ENCODE peak calls at places on chromosomes 16 and 17, in eight cellular contexts. L is mesenchymal stem cell, X is AG04450, I is ovary, Y is K562, R is brain microvascular endothelial cell, K is endodermal cell, E is tibial nerve. J is an unnamed sample.

GRCh38 chr17:46202482-46202881 is 9.3 kb upstream of the KANSL1 start:
- DNase-seq in X (no peak), K (no peak), L (no peak), Y (no peak), E (no peak), I (no peak), R (no peak), J (no peak)

GRCh38 chr16:75238132-75238852 is 13.1 kb downstream of the BCAR1 start:
- DNase-seq in R (peak), E (peak), K (no peak), Y (no peak), L (peak), I (peak), X (peak), J (no peak)

GRCh38 chr17:81868674-81869220 is 2.4 kb downstream of the ARHGDIA start:
- DNase-seq in X (peak), L (peak), E (no peak), K (peak), R (peak), I (peak), Y (peak), J (peak)

GRCh38 chr17:5373112-5373511 is 46.4 kb downstream of the NUP88 start:
- DNase-seq in X (no peak), E (no peak), Y (no peak), R (no peak), I (no peak), L (no peak), K (no peak), J (no peak)

GRCh38 chr16:57235128-57236092 is 9.6 kb upstream of the ARL2BP start:
- DNase-seq in E (no peak), L (peak), Y (peak), K (no peak), X (peak), R (peak), I (no peak), J (no peak)

GRCh38 chr17:80195671-80196529 is 24.2 kb downstream of the SGSH start:
- DNase-seq in L (peak), I (no peak), R (no peak), Y (peak), X (no peak), K (peak), E (no peak), J (no peak)

GRCh38 chr16:67000384-67001158 is 12.2 kb downstream of the CES4A start:
- DNase-seq in Y (peak), I (peak), E (peak), L (peak), X (no peak), K (peak), R (no peak), J (no peak)

GRCh38 chr17:41793749-41794602 is 7.5 kb upstream of the JUP start:
- DNase-seq in L (peak), I (peak), E (no peak), K (peak), R (no peak), Y (peak), X (no peak), J (no peak)

GRCh38 chr16:83356266-83356665 is 451.5 kb upstream of the HSBP1 start:
- DNase-seq in I (no peak), E (no peak), R (peak), L (peak), K (peak), X (peak), Y (peak), J (peak)

GRCh38 chr16:27598226-27598625 is 48.3 kb downstream of the KATNIP start:
- DNase-seq in L (no peak), X (no peak), R (no peak), E (no peak), K (no peak), Y (no peak), I (no peak), J (no peak)

GRCh38 chr17:73365934-73366623 is 54.3 kb upstream of the CDC42EP4 start:
- DNase-seq in Y (no peak), X (no peak), E (peak), I (peak), R (no peak), K (peak), L (no peak), J (no peak)

GRCh38 chr17:616407-616806 is 98.2 kb downstream of the VPS53 start:
- DNase-seq in K (no peak), I (no peak), R (no peak), E (no peak), L (no peak), Y (no peak), X (no peak), J (peak)

GRCh38 chr16:3058173-3059030 is 7.0 kb upstream of the IL32 start:
- DNase-seq in Y (peak), I (peak), E (no peak), K (peak), L (peak), R (no peak), X (no peak), J (no peak)

GRCh38 chr16:17277981-17278381 is 192.8 kb downstream of the XYLT1 start:
- DNase-seq in K (peak), X (no peak), E (no peak), L (no peak), Y (no peak), R (no peak), I (peak), J (no peak)

GRCh38 chr17:5019475-5019956 is 15.7 kb downstream of the SLC52A1 start:
- DNase-seq in Y (peak), L (no peak), X (no peak), I (no peak), K (peak), E (no peak), R (no peak), J (no peak)

GRCh38 chr17:27776882-27777624 is 23.3 kb downstream of the NOS2 start:
- DNase-seq in Y (no peak), E (no peak), K (no peak), X (no peak), L (no peak), I (no peak), R (no peak), J (peak)

GRCh38 chr17:30477758-30478115 is 529 bp downstream of the GOSR1 start:
- DNase-seq in X (no peak), E (no peak), R (peak), I (no peak), L (peak), Y (no peak), K (no peak), J (peak)

GRCh38 chr17:79842136-79842655 is 3.0 kb upstream of the CBX4 start:
- DNase-seq in X (no peak), E (no peak), L (no peak), Y (no peak), I (peak), R (no peak), K (no peak), J (no peak)

GRCh38 chr17:67260051-67260987 is 15.3 kb upstream of the HELZ start:
- DNase-seq in L (peak), K (no peak), I (peak), R (peak), X (no peak), Y (no peak), E (no peak), J (peak)

GRCh38 chr16:12688972-12689850 is 114.5 kb downstream of the CPPED1 start:
- DNase-seq in I (no peak), K (no peak), E (no peak), Y (no peak), L (no peak), R (no peak), X (no peak), J (no peak)

GRCh38 chr16:86466695-86467406 is 43.5 kb upstream of the FOXF1 start:
- DNase-seq in X (peak), L (no peak), R (no peak), E (no peak), I (no peak), K (no peak), Y (no peak), J (no peak)

GRCh38 chr17:61335845-61336655 is 63.6 kb upstream of the TBX2 start:
- DNase-seq in R (no peak), E (no peak), K (no peak), I (peak), L (no peak), Y (no peak), X (no peak), J (no peak)

GRCh38 chr16:18937390-18937789 is 11.2 kb upstream of the SMG1 start:
- DNase-seq in L (no peak), Y (no peak), R (no peak), E (no peak), I (no peak), K (no peak), X (no peak), J (no peak)

GRCh38 chr16:69435977-69436729 is 11.7 kb downstream of the CYB5B start:
- DNase-seq in K (peak), X (no peak), L (no peak), Y (no peak), E (no peak), I (no peak), R (no peak), J (no peak)

GRCh38 chr17:64008830-64009229 is 10.7 kb downstream of the PRR29 start:
- DNase-seq in L (no peak), E (no peak), K (peak), X (no peak), I (no peak), Y (no peak), R (no peak), J (no peak)

GRCh38 chr17:41618341-41619161 is 5.8 kb downstream of the KRT17 start:
- DNase-seq in X (no peak), L (no peak), Y (no peak), I (no peak), K (peak), E (no peak), R (no peak), J (peak)

GRCh38 chr16:46658925-46659324 is 30.1 kb downstream of the VPS35 start:
- DNase-seq in E (no peak), L (no peak), Y (no peak), K (no peak), R (no peak), X (no peak), I (no peak), J (no peak)

GRCh38 chr16:15641753-15642556 is 999 bp downstream of the MARF1 start:
- DNase-seq in K (no peak), X (no peak), E (no peak), Y (no peak), I (no peak), L (peak), R (no peak), J (no peak)
- H3K27ac ChIP-seq in K (peak), X (no peak), E (peak), Y (peak), I (no peak), L (peak), R (peak), J (peak)

DNA sequence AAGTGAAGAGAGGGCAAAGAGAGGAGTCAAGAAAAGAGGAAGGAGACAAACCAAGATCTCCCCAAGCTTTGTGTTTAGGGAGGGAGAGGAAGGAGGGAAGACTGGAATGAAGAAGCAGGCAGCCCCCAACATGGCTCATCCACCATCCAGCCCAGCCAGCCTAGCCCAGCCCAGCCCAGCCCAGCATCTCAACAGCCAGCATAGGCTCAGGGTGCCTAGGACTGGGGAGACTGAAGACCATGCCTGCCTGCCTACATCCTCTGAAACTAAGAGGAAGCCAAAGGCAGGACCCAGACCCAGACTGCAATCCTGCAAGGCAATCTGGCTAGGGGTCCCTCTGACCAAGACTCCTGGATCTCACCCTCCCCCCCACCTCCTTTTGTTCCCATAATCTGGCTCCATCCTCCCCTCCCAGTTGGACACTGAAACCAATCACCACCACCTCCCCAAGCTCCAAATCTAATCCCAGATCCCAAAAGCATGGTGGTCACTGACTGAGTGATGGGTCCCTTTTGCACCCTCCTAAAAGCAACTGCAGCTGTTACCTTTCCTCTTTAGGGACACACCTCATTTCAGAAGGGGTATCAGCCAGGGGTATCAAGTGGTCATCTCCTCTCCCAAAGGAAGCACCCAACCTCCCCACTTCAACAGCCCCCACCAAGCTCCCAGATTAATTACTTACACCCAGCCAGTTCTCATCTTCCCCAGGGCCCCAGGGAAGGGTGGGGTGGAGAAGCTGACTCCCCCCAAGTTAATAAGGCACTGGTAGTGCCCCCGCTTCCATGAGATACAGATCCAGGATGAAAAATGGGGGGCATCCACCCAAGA is 1.2 kb downstream of the HDAC5 start:
- DNase-seq in I (no peak), L (no peak), E (no peak), K (peak), Y (no peak), X (no peak), R (no peak), J (no peak)
- H3K27ac ChIP-seq in I (peak), L (no peak), E (peak), K (no peak), Y (no peak), X (no peak), R (no peak), J (no peak)

GRCh38 chr16:68255712-68256111 is 8.6 kb upstream of the SLC7A6 start:
- DNase-seq in K (no peak), I (no peak), X (no peak), L (no peak), R (no peak), E (no peak), Y (no peak), J (no peak)

GRCh38 chr16:68251812-68252211 is 6.6 kb downstream of the PLA2G15 start:
- DNase-seq in R (no peak), K (no peak), I (no peak), L (no peak), X (no peak), E (no peak), Y (no peak), J (no peak)

GRCh38 chr16:68250951-68251350 is 5.8 kb downstream of the PLA2G15 start:
- DNase-seq in K (no peak), E (no peak), I (no peak), R (no peak), X (no peak), Y (no peak), L (no peak), J (no peak)

GRCh38 chr16:68252383-68252782 is 7.2 kb downstream of the PLA2G15 start:
- DNase-seq in K (no peak), E (no peak), Y (no peak), L (no peak), X (no peak), I (no peak), R (no peak), J (no peak)

DNA sequence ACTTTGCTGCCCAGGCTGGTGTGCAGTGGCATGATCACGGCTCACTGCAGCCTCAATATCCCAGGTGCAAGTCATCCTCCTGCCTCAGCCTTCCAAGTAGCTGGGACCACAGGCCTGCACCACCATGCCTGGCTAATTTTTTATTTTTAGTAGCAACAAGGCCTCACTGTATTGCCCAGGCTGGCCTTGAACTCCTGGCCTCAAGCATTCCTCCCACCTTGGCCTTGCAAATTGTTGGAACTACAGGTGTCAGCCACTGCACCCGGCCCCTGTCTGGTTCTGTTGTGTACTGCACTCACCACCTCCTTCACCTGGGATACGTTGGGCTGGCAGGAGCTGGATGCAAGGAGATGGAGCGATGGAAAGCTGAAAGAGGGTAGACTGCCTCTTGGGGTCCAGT is 8.5 kb downstream of the PLA2G15 start:
- DNase-seq in X (no peak), K (no peak), I (no peak), E (no peak), L (no peak), R (no peak), Y (no peak), J (no peak)
- H3K27ac ChIP-seq in X (no peak), K (no peak), I (no peak), E (no peak), L (no peak), R (no peak), Y (no peak), J (no peak)

GRCh38 chr17:57984226-57984890 is 3.7 kb downstream of the VEZF1 start:
- DNase-seq in Y (no peak), X (no peak), K (no peak), I (no peak), L (no peak), E (no peak), R (no peak), J (no peak)
- H3K27ac ChIP-seq in Y (no peak), X (no peak), K (no peak), I (no peak), L (no peak), E (no peak), R (no peak), J (no peak)

DNA sequence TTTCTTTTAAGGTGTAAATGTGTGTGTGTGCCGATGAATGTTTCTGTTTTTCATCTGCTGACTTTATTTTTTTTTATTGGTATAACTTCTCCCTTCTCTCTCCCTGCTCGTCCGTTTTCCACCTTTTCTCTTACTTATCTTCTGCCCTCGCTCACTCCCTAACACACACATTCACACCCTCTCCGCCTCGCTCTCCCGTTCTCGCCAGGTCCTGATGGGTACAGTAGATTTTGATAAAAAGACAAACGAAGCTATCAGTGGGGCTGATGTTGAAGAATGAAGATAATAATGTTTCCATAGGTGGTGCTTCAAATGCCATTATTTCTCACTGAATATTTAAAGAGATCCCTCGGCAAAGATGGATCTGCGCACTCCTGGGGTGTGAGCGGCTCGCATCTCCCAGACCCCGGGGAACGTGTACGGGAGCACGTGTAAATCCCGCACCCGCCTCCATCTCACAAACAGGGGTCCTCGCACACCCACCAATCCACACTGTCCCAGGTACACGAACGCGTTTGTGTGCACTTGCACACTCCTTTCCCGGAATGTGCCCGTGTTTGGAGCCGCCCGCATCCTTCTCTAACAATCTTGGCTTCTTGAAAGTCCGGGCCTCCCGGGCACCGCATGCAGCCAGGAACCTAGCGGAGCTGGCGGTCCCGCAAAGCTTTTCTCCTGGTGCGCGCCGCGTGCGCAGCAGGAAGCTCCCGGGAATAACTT is 2.4 kb upstream of the SALL1 start:
- DNase-seq in Y (no peak), L (peak), I (peak), E (no peak), K (peak), R (no peak), X (no peak), J (no peak)
- H3K27ac ChIP-seq in Y (no peak), L (no peak), I (peak), E (no peak), K (no peak), R (no peak), X (peak), J (no peak)

DNA sequence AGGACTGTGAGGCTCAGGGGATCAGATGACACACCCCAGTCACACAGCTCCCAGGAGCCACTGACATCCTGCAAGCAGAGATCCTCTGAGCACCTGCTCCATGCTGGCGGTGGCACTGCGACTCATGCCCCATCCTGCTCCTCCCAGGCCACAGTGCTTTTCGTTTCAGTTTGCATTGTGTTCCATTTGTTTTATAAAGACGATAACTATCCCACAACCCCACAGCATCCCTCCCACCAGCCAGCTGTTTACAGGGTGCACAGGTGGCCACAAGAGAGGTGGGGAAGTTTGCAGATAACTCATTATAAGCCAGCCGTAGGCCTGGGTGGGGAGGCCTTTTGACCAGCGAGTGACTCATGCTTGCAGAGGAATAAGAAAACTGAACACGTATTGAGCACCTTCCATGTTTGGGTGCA is 28.2 kb downstream of the BCO1 start:
- DNase-seq in I (no peak), X (no peak), E (no peak), K (no peak), R (no peak), L (no peak), Y (no peak), J (peak)
- H3K27ac ChIP-seq in I (peak), X (no peak), E (no peak), K (no peak), R (no peak), L (no peak), Y (no peak), J (no peak)

GRCh38 chr17:21164226-21165019 is 37.7 kb downstream of the DHRS7B start:
- DNase-seq in Y (no peak), I (no peak), E (no peak), L (no peak), R (no peak), K (no peak), X (no peak), J (no peak)
- H3K27ac ChIP-seq in Y (no peak), I (no peak), E (no peak), L (no peak), R (no peak), K (no peak), X (no peak), J (no peak)

GRCh38 chr17:62780951-62781350 is 27.2 kb downstream of the MARCHF10 start:
- DNase-seq in Y (no peak), K (peak), R (no peak), E (no peak), I (no peak), L (peak), X (no peak), J (no peak)
- H3K27ac ChIP-seq in Y (no peak), K (no peak), R (peak), E (no peak), I (no peak), L (peak), X (no peak), J (peak)

GRCh38 chr17:59353936-59354755 is 22.7 kb downstream of the YPEL2 start:
- DNase-seq in Y (no peak), R (no peak), E (no peak), I (no peak), X (no peak), L (no peak), K (no peak), J (no peak)

GRCh38 chr17:59356543-59357218 is 25.2 kb downstream of the YPEL2 start:
- DNase-seq in I (no peak), X (no peak), L (no peak), R (no peak), K (no peak), E (no peak), Y (no peak), J (no peak)

GRCh38 chr17:59355695-59356323 is 24.4 kb downstream of the YPEL2 start:
- DNase-seq in K (no peak), E (no peak), I (no peak), R (no peak), Y (no peak), L (no peak), X (no peak), J (no peak)

GRCh38 chr17:59353106-59353854 is 21.8 kb downstream of the YPEL2 start:
- DNase-seq in L (no peak), E (no peak), K (no peak), Y (no peak), R (no peak), I (no peak), X (no peak), J (no peak)

GRCh38 chr17:59355030-59355694 is 23.7 kb downstream of the YPEL2 start:
- DNase-seq in X (no peak), I (no peak), K (no peak), Y (no peak), R (no peak), E (no peak), L (no peak), J (peak)
- H3K27ac ChIP-seq in X (no peak), I (no peak), K (no peak), Y (no peak), R (no peak), E (peak), L (no peak), J (no peak)

J was measured in mammary epithelial cell.